ENCODE peak calls at places on chromosomes 4 and X, in ten cellular contexts. S is cardiac muscle cell, C is heart right ventricle, H is heart left ventricle, J is A549, W is prostate gland, U is suprapubic skin, N is psoas muscle, T is tibial nerve, M is SK-N-SH. L is an unnamed sample. For H3K9me3 and H3K4me1, the result is how much of the 10 kb centered on the place peaks cover.

GRCh38 chr4:118981171-118981838 is 92.7 kb downstream of the SYNPO2 start:
- DNase-seq in S (no peak), C (no peak), H (no peak), J (no peak), W (no peak), U (no peak), N (no peak), T (no peak), M (no peak), L (no peak)

GRCh38 chr4:23881674-23882337 is 8.0 kb downstream of the PPARGC1A start:
- DNase-seq in S (no peak), C (no peak), H (no peak), J (no peak), W (no peak), U (no peak), N (no peak), T (no peak), M (no peak), L (no peak)

GRCh38 chr4:77852892-77853495 is 9.6 kb upstream of the MRPL1 start:
- DNase-seq in S (no peak), C (no peak), H (no peak), J (no peak), W (no peak), U (no peak), N (no peak), T (no peak), M (no peak), L (no peak)

GRCh38 chr4:128720270-128720669 is 89.2 kb upstream of the JADE1 start:
- DNase-seq in S (no peak), C (no peak), H (no peak), J (no peak), W (no peak), U (no peak), N (no peak), T (no peak), M (no peak), L (no peak)

GRCh38 chrX:115372026-115372610 is 82.6 kb downstream of the LUZP4 start:
- DNase-seq in S (peak), C (no peak), H (no peak), J (peak), W (no peak), U (no peak), N (no peak), T (no peak), M (no peak), L (no peak)

GRCh38 chr4:26298198-26298950 is 22.4 kb upstream of the RBPJ start:
- DNase-seq in S (no peak), C (no peak), H (no peak), J (no peak), W (no peak), U (no peak), N (no peak), T (no peak), M (no peak), L (no peak)

GRCh38 chr4:55989716-55990115 is 41.0 kb downstream of the CEP135 start:
- DNase-seq in S (no peak), C (no peak), H (no peak), J (no peak), W (no peak), U (no peak), N (no peak), T (no peak), M (peak), L (no peak)

GRCh38 chr4:147747787-147748454 is 16.0 kb downstream of the ARHGAP10 start:
- DNase-seq in S (no peak), C (no peak), H (no peak), J (no peak), W (no peak), U (no peak), N (no peak), T (no peak), M (no peak), L (no peak)

GRCh38 chr4:152836936-152837335 is 57.2 kb downstream of the ARFIP1 start:
- DNase-seq in S (no peak), C (no peak), H (no peak), J (no peak), W (no peak), U (no peak), N (no peak), T (no peak), M (no peak), L (no peak)

GRCh38 chr4:140286503-140286902 is 86.9 kb upstream of the SCOC start:
- DNase-seq in S (no peak), C (no peak), H (no peak), J (no peak), W (no peak), U (no peak), N (no peak), T (no peak), M (peak), L (no peak)

GRCh38 chr4:142274137-142274536 is 572.0 kb downstream of the INPP4B start:
- DNase-seq in S (no peak), C (no peak), H (no peak), J (no peak), W (no peak), U (no peak), N (no peak), T (no peak), M (no peak), L (no peak)

GRCh38 chr4:149993030-149993429 is 85.2 kb upstream of the DCLK2 start:
- DNase-seq in S (no peak), C (no peak), H (no peak), J (no peak), W (no peak), U (no peak), N (no peak), T (no peak), M (no peak), L (no peak)

GRCh38 chr4:137623013-137623412 is 90.7 kb upstream of the PCDH18 start:
- DNase-seq in S (no peak), C (no peak), H (no peak), J (no peak), W (no peak), U (no peak), N (no peak), T (no peak), M (no peak), L (no peak)

GRCh38 chr4:111501946-111502345 is 643.3 kb upstream of the FAM241A start:
- DNase-seq in S (no peak), C (no peak), H (no peak), J (no peak), W (no peak), U (no peak), N (no peak), T (no peak), M (no peak), L (no peak)

GRCh38 chr4:34412233-34412632 is 1832.1 kb downstream of the ARAP2 start:
- DNase-seq in S (no peak), C (no peak), H (no peak), J (no peak), W (no peak), U (no peak), N (no peak), T (no peak), M (no peak), L (no peak)

GRCh38 chr4:7847206-7847605 is 92.5 kb downstream of the AFAP1 start:
- DNase-seq in S (no peak), C (no peak), H (no peak), J (no peak), W (no peak), U (no peak), N (no peak), T (no peak), M (no peak), L (no peak)

GRCh38 chr4:185464887-185465286 is 6.6 kb downstream of the CCDC110 start:
- DNase-seq in S (no peak), C (no peak), H (no peak), J (no peak), W (no peak), U (no peak), N (no peak), T (no peak), M (no peak), L (no peak)

GRCh38 chr4:86592553-86593249 is 1.4 kb upstream of the PTPN13 start:
- DNase-seq in S (no peak), C (no peak), H (no peak), J (peak), W (no peak), U (no peak), N (no peak), T (no peak), M (no peak), L (no peak)

GRCh38 chr4:175190654-175191053 is 272.5 kb downstream of the ADAM29 start:
- DNase-seq in S (no peak), C (no peak), H (no peak), J (no peak), W (no peak), U (no peak), N (no peak), T (no peak), M (no peak), L (no peak)
- H3K9me3 ChIP-seq in S (under half), C (under half), H (under half), J (under half), W (under half), U (under half), N (under half), T (under half), M (under half), L (under half)

GRCh38 chr4:2936773-2937145 is 26.4 kb downstream of the NOP14 start:
- DNase-seq in S (no peak), C (no peak), H (peak), J (no peak), W (no peak), U (peak), N (peak), T (no peak), M (no peak), L (no peak)
- H3K4me3 ChIP-seq in S (no peak), C (no peak), H (no peak), J (no peak), W (no peak), U (peak), N (peak), T (no peak), M (no peak), L (no peak)

DNA sequence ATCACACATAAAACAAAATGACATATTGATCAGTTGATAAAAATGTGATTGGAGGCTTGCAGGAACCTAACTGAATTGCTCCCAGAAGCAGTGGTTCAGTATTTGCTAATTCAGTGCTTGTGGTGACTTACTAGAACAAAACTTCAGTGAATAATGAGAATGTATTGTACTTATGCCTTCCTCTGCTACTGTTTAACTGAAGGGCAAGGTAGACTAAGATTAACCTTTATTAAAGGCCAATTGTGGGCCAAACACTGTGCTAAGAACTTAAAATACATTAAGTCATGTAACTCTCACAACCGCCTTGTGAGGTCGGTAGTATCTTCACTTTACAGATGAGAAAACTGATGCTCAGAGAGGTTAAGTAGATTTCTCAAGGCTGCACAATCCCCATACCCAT is 14.9 kb downstream of the IGFBP7 start:
- DNase-seq in S (no peak), C (no peak), H (no peak), J (no peak), W (no peak), U (no peak), N (no peak), T (no peak), M (no peak), L (no peak)
- H3K4me1 ChIP-seq in S (under half), C (half or more), H (half or more), J (half or more), W (under half), U (half or more), N (under half), T (half or more), M (under half), L (under half)

DNA sequence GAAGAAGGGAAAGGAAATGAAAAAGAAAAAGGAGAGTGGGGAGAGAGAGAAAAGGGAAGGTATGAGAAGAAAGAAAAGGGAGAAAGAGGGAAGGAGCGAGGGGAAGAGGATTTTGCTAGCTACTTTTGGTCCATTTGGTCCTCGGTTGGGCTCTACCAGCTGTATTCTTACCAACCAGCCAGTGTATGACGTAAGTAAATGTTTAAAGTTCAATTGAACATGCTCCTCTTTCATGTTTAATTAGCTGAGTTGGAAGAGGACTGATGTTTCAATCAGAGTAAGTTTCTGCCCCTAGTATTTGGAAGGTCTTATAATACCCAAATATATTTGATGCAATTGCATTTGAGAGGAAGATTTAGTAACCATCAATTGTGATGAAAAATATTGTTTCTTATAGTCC is 424.0 kb upstream of the CXorf51B start:
- DNase-seq in S (no peak), C (no peak), H (no peak), J (no peak), W (no peak), U (no peak), N (no peak), T (no peak), M (no peak), L (no peak)
- H3K9me3 ChIP-seq in S (under half), C (under half), H (under half), J (under half), W (under half), U (under half), N (under half), T (under half), M (under half), L (under half)

GRCh38 chr4:106261980-106262379 is 54.0 kb downstream of the TBCK start:
- DNase-seq in S (no peak), C (no peak), H (no peak), J (no peak), W (no peak), U (no peak), N (no peak), T (no peak), M (no peak), L (no peak)

GRCh38 chr4:106263594-106264330 is 52.2 kb downstream of the TBCK start:
- DNase-seq in S (no peak), C (no peak), H (no peak), J (no peak), W (no peak), U (no peak), N (no peak), T (no peak), M (no peak), L (no peak)

GRCh38 chr4:106264331-106264728 is 51.7 kb downstream of the TBCK start:
- DNase-seq in S (no peak), C (no peak), H (no peak), J (no peak), W (no peak), U (no peak), N (no peak), T (no peak), M (no peak), L (no peak)

GRCh38 chr4:106268731-106269272 is 47.2 kb downstream of the TBCK start:
- DNase-seq in S (no peak), C (no peak), H (no peak), J (no peak), W (no peak), U (no peak), N (no peak), T (no peak), M (no peak), L (no peak)

DNA sequence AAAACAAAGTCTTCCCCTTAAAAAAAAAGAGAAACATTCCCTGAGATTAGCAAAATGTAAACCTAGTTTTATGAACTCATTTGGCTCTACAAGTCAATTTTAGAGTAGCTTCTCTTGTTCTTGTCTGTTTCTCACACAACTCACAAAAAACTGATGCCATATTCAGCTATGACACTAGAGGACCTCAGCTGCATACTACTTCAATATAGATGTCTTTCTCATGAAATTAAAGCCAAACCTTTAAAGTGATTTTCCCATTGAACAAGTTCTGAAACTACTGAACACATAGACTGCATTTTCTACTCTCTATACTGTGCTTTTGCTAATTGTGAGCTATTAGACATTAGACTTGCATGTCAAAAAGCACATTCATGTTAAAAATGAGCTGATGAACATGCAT is 49.8 kb downstream of the TBCK start:
- DNase-seq in S (peak), C (no peak), H (no peak), J (peak), W (no peak), U (no peak), N (no peak), T (no peak), M (peak), L (no peak)
- H3K4me3 ChIP-seq in S (no peak), C (no peak), H (no peak), J (no peak), W (no peak), U (no peak), N (no peak), T (no peak), M (no peak), L (no peak)

GRCh38 chrX:42996861-42997260 is 218.9 kb upstream of the PPP1R2C start:
- DNase-seq in S (no peak), C (no peak), H (no peak), J (no peak), W (no peak), U (no peak), N (no peak), T (no peak), M (no peak), L (no peak)

GRCh38 chrX:42988700-42989099 is 210.7 kb upstream of the PPP1R2C start:
- DNase-seq in S (no peak), C (no peak), H (no peak), J (no peak), W (no peak), U (no peak), N (no peak), T (no peak), M (no peak), L (no peak)

GRCh38 chrX:42992199-42992943 is 214.4 kb upstream of the PPP1R2C start:
- DNase-seq in S (no peak), C (no peak), H (no peak), J (no peak), W (no peak), U (no peak), N (no peak), T (no peak), M (no peak), L (no peak)
- H3K4me1 ChIP-seq in S (under half), C (under half), H (under half), J (under half), W (under half), U (under half), N (under half), T (under half), M (under half), L (under half)

DNA sequence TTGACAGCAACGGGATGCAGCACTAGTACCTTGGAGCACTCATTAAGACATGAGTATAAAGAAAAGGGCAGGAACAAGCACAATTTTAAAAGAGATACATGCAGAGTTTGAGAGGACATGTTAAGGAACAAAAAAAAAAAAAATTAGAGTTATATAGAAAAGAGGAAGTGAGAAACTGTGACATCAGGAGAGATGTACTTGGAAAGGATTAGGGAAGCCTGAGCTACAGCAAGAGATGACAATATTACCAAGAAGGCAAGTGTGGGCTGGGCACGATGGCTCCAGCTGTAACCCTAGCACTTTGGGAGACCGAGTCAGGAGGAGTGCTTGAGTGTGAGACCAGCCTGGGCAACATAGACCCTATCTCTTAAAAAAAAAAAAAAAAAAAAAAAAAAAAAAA is 37.4 kb downstream of the GPR143 start:
- DNase-seq in S (no peak), C (no peak), H (no peak), J (no peak), W (no peak), U (no peak), N (no peak), T (no peak), M (no peak), L (no peak)
- H3K9me3 ChIP-seq in S (under half), C (under half), H (under half), J (under half), W (under half), U (under half), N (under half), T (under half), M (under half), L (under half)